ENCODE peak calls at places on chromosome 18, in five cellular contexts. U, O, Y, E and P are unnamed samples. For H3K4me1, the result is how much of the 10 kb centered on the place peaks cover.

GRCh38 chr18:58252166-58252565 is 208.1 kb downstream of the NEDD4L start:
- DNase-seq in Y (no peak), O (no peak), U (no peak), E (no peak), P (no peak)

GRCh38 chr18:5456577-5457466 is 87.0 kb downstream of the EPB41L3 start:
- DNase-seq in Y (peak), O (no peak), U (no peak), E (no peak), P (no peak)

GRCh38 chr18:69763002-69763401 is 184.7 kb downstream of the CD226 start:
- DNase-seq in O (no peak), E (no peak), Y (no peak), U (no peak), P (no peak)

GRCh38 chr18:67199993-67200617 is 316.4 kb downstream of the DSEL start:
- DNase-seq in O (no peak), U (no peak), Y (peak), E (no peak), P (no peak)

GRCh38 chr18:1048048-1048447 is 143.4 kb downstream of the ADCYAP1 start:
- DNase-seq in Y (peak), U (no peak), O (no peak), E (no peak), P (no peak)

GRCh38 chr18:62091487-62092120 is 95.3 kb downstream of the PIGN start:
- DNase-seq in E (no peak), Y (no peak), U (no peak), O (no peak), P (no peak)

GRCh38 chr18:27198036-27198435 is 12.9 kb upstream of the CHST9 start:
- DNase-seq in U (no peak), Y (no peak), E (no peak), O (no peak), P (no peak)

GRCh38 chr18:57438669-57439616 is 3.8 kb downstream of the ONECUT2 start:
- DNase-seq in E (no peak), U (no peak), O (no peak), Y (no peak), P (no peak)

GRCh38 chr18:26479065-26479685 is 69.2 kb downstream of the KCTD1 start:
- DNase-seq in U (no peak), E (no peak), O (no peak), Y (no peak), P (no peak)

GRCh38 chr18:10739152-10739551 is 213.3 kb downstream of the NAPG start:
- DNase-seq in U (no peak), E (no peak), O (no peak), Y (peak), P (no peak)

GRCh38 chr18:10296491-10296890 is 157.9 kb upstream of the APCDD1 start:
- DNase-seq in O (no peak), Y (no peak), U (no peak), E (no peak), P (no peak)

GRCh38 chr18:64474751-64475150 is 325.9 kb upstream of the LINC00305 start:
- DNase-seq in O (no peak), E (no peak), U (no peak), Y (no peak), P (no peak)

GRCh38 chr18:45416168-45416567 is 199.1 kb upstream of the SLC14A2 start:
- DNase-seq in Y (no peak), E (no peak), O (peak), U (no peak), P (no peak)

GRCh38 chr18:79393626-79394401 is 1.9 kb upstream of the NFATC1 start:
- DNase-seq in O (peak), Y (peak), U (peak), E (peak), P (peak)

GRCh38 chr18:23114171-23114881 is 21.0 kb upstream of the CABLES1 start:
- DNase-seq in Y (peak), U (no peak), E (peak), O (peak), P (no peak)

GRCh38 chr18:58466636-58467205 is 162.2 kb downstream of the ALPK2 start:
- DNase-seq in U (peak), E (no peak), O (peak), Y (no peak), P (no peak)

GRCh38 chr18:29531746-29532145 is 1354.8 kb upstream of the CDH2 start:
- DNase-seq in Y (no peak), E (no peak), U (no peak), O (no peak), P (no peak)

GRCh38 chr18:33578371-33579146 is 540 bp downstream of the ASXL3 start:
- DNase-seq in O (peak), Y (no peak), U (peak), E (peak), P (peak)

GRCh38 chr18:44180683-44181082 is 500.0 kb upstream of the SETBP1 start:
- DNase-seq in O (no peak), E (no peak), Y (peak), U (no peak), P (no peak)

GRCh38 chr18:8375269-8375668 is 234.0 kb upstream of the RAB12 start:
- DNase-seq in Y (no peak), U (no peak), E (no peak), O (no peak), P (no peak)

GRCh38 chr18:70380915-70381896 is 92.4 kb downstream of the SOCS6 start:
- DNase-seq in U (no peak), Y (peak), O (peak), E (no peak), P (no peak)

GRCh38 chr18:44474067-44474411 is 206.6 kb upstream of the SETBP1 start:
- DNase-seq in E (no peak), U (no peak), O (no peak), Y (no peak), P (no peak)

GRCh38 chr18:24170389-24170788 is 31.5 kb downstream of the CABYR start:
- DNase-seq in U (no peak), O (peak), E (no peak), Y (no peak), P (no peak)

GRCh38 chr18:58337688-58338087 is 291.2 kb downstream of the ALPK2 start:
- DNase-seq in Y (peak), U (no peak), O (no peak), E (no peak), P (no peak)

GRCh38 chr18:45566025-45566740 is 49.1 kb upstream of the SLC14A2 start:
- DNase-seq in U (no peak), Y (peak), E (no peak), O (no peak), P (peak)

GRCh38 chr18:48929951-48930713 is 20.6 kb downstream of the SMAD7 start:
- DNase-seq in U (peak), Y (peak), E (peak), O (peak), P (no peak)

GRCh38 chr18:13638684-13639083 is 87.7 kb downstream of the FAM210A start:
- DNase-seq in U (no peak), E (no peak), Y (no peak), O (no peak), P (no peak)

GRCh38 chr18:59458575-59458974 is 99.5 kb upstream of the LMAN1 start:
- DNase-seq in O (no peak), U (no peak), Y (no peak), E (no peak), P (no peak)

GRCh38 chr18:24271381-24272331 is 126.0 kb downstream of the OSBPL1A start:
- DNase-seq in O (peak), E (peak), U (peak), Y (peak), P (peak)

GRCh38 chr18:79221136-79221535 is 151.9 kb downstream of the ATP9B start:
- DNase-seq in O (no peak), E (no peak), U (no peak), Y (no peak), P (no peak)

GRCh38 chr18:3605562-3606443 is 155.8 kb downstream of the TGIF1 start:
- DNase-seq in Y (peak), U (no peak), E (no peak), O (no peak), P (no peak)

GRCh38 chr18:8610442-8610801 is 1.2 kb downstream of the RAB12 start:
- DNase-seq in E (no peak), U (no peak), Y (peak), O (peak), P (no peak)

GRCh38 chr18:64791211-64791610 is 642.3 kb upstream of the LINC00305 start:
- DNase-seq in E (no peak), U (no peak), Y (no peak), O (no peak), P (no peak)

GRCh38 chr18:58218111-58218510 is 174.1 kb downstream of the NEDD4L start:
- DNase-seq in U (no peak), Y (peak), O (no peak), E (no peak), P (no peak)

GRCh38 chr18:32158108-32158624 is 31.7 kb upstream of the MEP1B start:
- DNase-seq in Y (peak), O (peak), U (peak), E (peak), P (peak)

GRCh38 chr18:32152705-32153448 is 37.0 kb upstream of the MEP1B start:
- DNase-seq in U (no peak), E (no peak), Y (no peak), O (no peak), P (no peak)

GRCh38 chr18:32160547-32160946 is 29.3 kb upstream of the MEP1B start:
- DNase-seq in U (no peak), E (no peak), O (no peak), Y (no peak), P (no peak)

GRCh38 chr18:32156855-32157254 is 33.0 kb upstream of the MEP1B start:
- DNase-seq in E (no peak), Y (no peak), O (no peak), U (no peak), P (no peak)

DNA sequence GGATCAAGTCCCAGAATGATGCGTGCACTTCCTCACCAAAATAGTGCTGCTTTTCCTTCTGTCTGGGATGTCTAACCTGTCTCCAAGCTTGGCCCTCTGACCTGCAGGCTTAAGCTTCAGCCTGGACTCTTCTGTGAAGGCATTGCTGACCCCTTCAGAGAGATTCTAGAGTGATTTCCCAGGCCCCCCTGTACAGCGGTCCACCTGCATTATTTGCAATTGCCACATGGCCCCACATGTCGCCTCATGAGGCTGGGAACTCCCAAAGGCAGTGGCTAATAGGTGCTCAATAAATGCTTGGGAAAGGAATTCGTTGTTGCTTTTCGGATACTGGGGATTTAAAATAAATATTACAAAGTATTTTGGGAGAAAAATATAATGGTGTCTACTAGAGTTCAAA is 32.3 kb upstream of the MEP1B start:
- DNase-seq in O (no peak), E (no peak), Y (no peak), U (no peak), P (no peak)
- H3K4me1 ChIP-seq in O (under half), E (under half), Y (under half), U (under half), P (under half)

GRCh38 chr18:56086786-56087185 is 498.8 kb upstream of the TCF4 start:
- DNase-seq in U (no peak), O (no peak), Y (no peak), E (no peak), P (no peak)

GRCh38 chr18:56083889-56084288 is 495.9 kb upstream of the TCF4 start:
- DNase-seq in U (no peak), Y (peak), E (no peak), O (no peak), P (no peak)

GRCh38 chr18:56083097-56083865 is 495.3 kb upstream of the TCF4 start:
- DNase-seq in E (no peak), U (no peak), Y (peak), O (peak), P (peak)

GRCh38 chr18:56085561-56085960 is 497.6 kb upstream of the TCF4 start:
- DNase-seq in E (no peak), Y (peak), U (no peak), O (peak), P (no peak)

DNA sequence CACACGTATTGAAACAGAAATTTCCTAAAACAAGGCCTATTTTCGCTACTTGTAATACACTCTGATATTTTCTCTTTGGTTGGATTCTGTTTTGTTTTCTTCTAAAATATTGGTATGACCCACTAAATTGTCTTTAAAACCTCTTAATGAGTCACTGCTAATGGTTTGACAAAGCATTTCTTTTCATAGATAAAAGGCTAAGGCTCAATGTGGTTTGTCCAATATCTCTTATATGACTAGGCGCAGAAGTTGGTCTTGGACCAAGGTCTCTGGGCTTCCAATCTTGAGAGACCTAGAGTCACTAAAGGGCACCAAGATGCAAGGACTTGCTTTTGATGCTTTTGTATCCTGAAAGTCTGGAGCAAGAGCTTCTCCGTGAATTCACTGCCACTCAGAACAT is 498.2 kb upstream of the TCF4 start:
- DNase-seq in E (no peak), U (no peak), Y (no peak), O (no peak), P (no peak)
- H3K4me3 ChIP-seq in E (no peak), U (no peak), Y (no peak), O (no peak), P (no peak)

GRCh38 chr18:77098033-77098432 is 34.5 kb downstream of the MBP start:
- DNase-seq in O (no peak), Y (peak), E (no peak), U (no peak), P (no peak)
- H3K4me1 ChIP-seq in O (under half), Y (under half), E (half or more), U (half or more), P (under half)

GRCh38 chr18:55587341-55588000 is 521 bp downstream of the TCF4 start:
- DNase-seq in O (peak), E (no peak), U (no peak), Y (peak), P (no peak)
- H3K4me3 ChIP-seq in O (peak), E (peak), U (peak), Y (peak), P (peak)